ENCODE peak calls at places on chromosomes 5 and 9, in six cellular contexts. One of them, this sample, is unnamed.

GRCh38 chr9:134663084-134663483 is 21.5 kb downstream of the COL5A1 start:
- DNase-seq in effector CD4-positive, alpha-beta T cell: no peak
- DNase-seq in hippocampal formation: no peak
- DNase-seq in AG09319: no peak
- DNase-seq in uterus: no peak
- DNase-seq in Kasumi-1: no peak
- DNase-seq in this sample: no peak

GRCh38 chr9:82597225-82598158 is 465.4 kb downstream of the RASEF start:
- DNase-seq in AG09319: no peak
- DNase-seq in uterus: no peak
- DNase-seq in effector CD4-positive, alpha-beta T cell: no peak
- DNase-seq in Kasumi-1: no peak
- DNase-seq in hippocampal formation: no peak
- DNase-seq in this sample: no peak

GRCh38 chr9:78236511-78236950 is 656 bp downstream of the CEP78 start:
- DNase-seq in hippocampal formation: no peak
- DNase-seq in Kasumi-1: no peak
- DNase-seq in AG09319: no peak
- DNase-seq in effector CD4-positive, alpha-beta T cell: no peak
- DNase-seq in uterus: peak
- DNase-seq in this sample: no peak

GRCh38 chr9:69573666-69574456 is 98.3 kb downstream of the APBA1 start:
- DNase-seq in hippocampal formation: no peak
- DNase-seq in effector CD4-positive, alpha-beta T cell: no peak
- DNase-seq in uterus: no peak
- DNase-seq in AG09319: no peak
- DNase-seq in Kasumi-1: no peak
- DNase-seq in this sample: no peak

GRCh38 chr9:84411647-84412267 is 71.2 kb upstream of the SLC28A3 start:
- DNase-seq in Kasumi-1: no peak
- DNase-seq in hippocampal formation: peak
- DNase-seq in uterus: no peak
- DNase-seq in AG09319: no peak
- DNase-seq in effector CD4-positive, alpha-beta T cell: no peak
- DNase-seq in this sample: no peak

GRCh38 chr9:136323420-136323819 is 3.9 kb upstream of the GPSM1 start:
- DNase-seq in uterus: no peak
- DNase-seq in hippocampal formation: no peak
- DNase-seq in effector CD4-positive, alpha-beta T cell: no peak
- DNase-seq in Kasumi-1: no peak
- DNase-seq in AG09319: no peak
- DNase-seq in this sample: no peak

GRCh38 chr5:81021486-81021885 is 61.3 kb downstream of the RASGRF2 start:
- DNase-seq in hippocampal formation: no peak
- DNase-seq in AG09319: no peak
- DNase-seq in effector CD4-positive, alpha-beta T cell: no peak
- DNase-seq in Kasumi-1: no peak
- DNase-seq in uterus: no peak
- DNase-seq in this sample: no peak

GRCh38 chr9:124257070-124257864 is 482 bp upstream of the NEK6 start:
- DNase-seq in Kasumi-1: no peak
- DNase-seq in hippocampal formation: no peak
- DNase-seq in AG09319: no peak
- DNase-seq in uterus: no peak
- DNase-seq in effector CD4-positive, alpha-beta T cell: no peak
- DNase-seq in this sample: no peak

GRCh38 chr5:17189381-17190036 is 27.9 kb upstream of the BASP1 start:
- DNase-seq in Kasumi-1: peak
- DNase-seq in effector CD4-positive, alpha-beta T cell: peak
- DNase-seq in uterus: peak
- DNase-seq in AG09319: no peak
- DNase-seq in hippocampal formation: peak
- DNase-seq in this sample: peak

GRCh38 chr5:147989239-147989638 is 74.5 kb upstream of the SPINK5 start:
- DNase-seq in hippocampal formation: no peak
- DNase-seq in effector CD4-positive, alpha-beta T cell: no peak
- DNase-seq in uterus: no peak
- DNase-seq in Kasumi-1: no peak
- DNase-seq in AG09319: no peak
- DNase-seq in this sample: no peak

GRCh38 chr9:89005323-89005722 is 14.1 kb downstream of the S1PR3 start:
- DNase-seq in Kasumi-1: no peak
- DNase-seq in uterus: no peak
- DNase-seq in AG09319: no peak
- DNase-seq in hippocampal formation: no peak
- DNase-seq in effector CD4-positive, alpha-beta T cell: no peak
- DNase-seq in this sample: no peak

GRCh38 chr9:91047993-91048607 is 246.5 kb downstream of the SYK start:
- DNase-seq in hippocampal formation: no peak
- DNase-seq in AG09319: peak
- DNase-seq in Kasumi-1: no peak
- DNase-seq in uterus: no peak
- DNase-seq in effector CD4-positive, alpha-beta T cell: no peak
- DNase-seq in this sample: no peak

GRCh38 chr5:122615146-122615545 is 159.7 kb upstream of the SNX2 start:
- DNase-seq in uterus: no peak
- DNase-seq in AG09319: no peak
- DNase-seq in effector CD4-positive, alpha-beta T cell: no peak
- DNase-seq in hippocampal formation: no peak
- DNase-seq in Kasumi-1: no peak
- DNase-seq in this sample: no peak

GRCh38 chr5:145347026-145347616 is 488.0 kb downstream of the PRELID2 start:
- DNase-seq in hippocampal formation: no peak
- DNase-seq in uterus: no peak
- DNase-seq in effector CD4-positive, alpha-beta T cell: no peak
- DNase-seq in AG09319: no peak
- DNase-seq in Kasumi-1: peak
- DNase-seq in this sample: no peak

GRCh38 chr5:162786234-162786633 is 651.2 kb upstream of the CCNG1 start:
- DNase-seq in Kasumi-1: peak
- DNase-seq in AG09319: no peak
- DNase-seq in hippocampal formation: no peak
- DNase-seq in effector CD4-positive, alpha-beta T cell: no peak
- DNase-seq in uterus: no peak
- DNase-seq in this sample: no peak

GRCh38 chr5:9348296-9348996 is 197.4 kb downstream of the SEMA5A start:
- DNase-seq in effector CD4-positive, alpha-beta T cell: no peak
- DNase-seq in hippocampal formation: no peak
- DNase-seq in uterus: no peak
- DNase-seq in Kasumi-1: no peak
- DNase-seq in AG09319: no peak
- DNase-seq in this sample: no peak

GRCh38 chr5:17381926-17382325 is 116.1 kb upstream of the TAF11L2 start:
- DNase-seq in AG09319: no peak
- DNase-seq in Kasumi-1: peak
- DNase-seq in hippocampal formation: no peak
- DNase-seq in effector CD4-positive, alpha-beta T cell: no peak
- DNase-seq in uterus: no peak
- DNase-seq in this sample: peak